ENCODE peak calls at places on chromosome 10, in six cellular contexts. R is GM12865, K is left ventricle myocardium inferior, W is upper lobe of right lung, G is prostate gland, P is retinal pigment epithelial cell. B is an unnamed sample.
A peak's percentile ranks its signal among the peaks of the same experiment; 100 is the strongest.

GRCh38 chr10:27724287-27724686 is 21.3 kb downstream of the MKX start:
- DNase-seq in W (no peak), P (no peak), G (no peak), K (no peak), R (no peak), B (no peak)

GRCh38 chr10:67079126-67079525 is 153.3 kb downstream of the LRRTM3 start:
- DNase-seq in R (no peak), W (no peak), P (no peak), K (peak; percentile 19), G (no peak), B (no peak)

GRCh38 chr10:110376021-110376773 is 71.5 kb upstream of the SMNDC1 start:
- DNase-seq in G (no peak), K (peak; percentile 40), W (peak; percentile 72), R (no peak), P (no peak), B (no peak)

GRCh38 chr10:88881922-88882645 is 2.0 kb downstream of the STAMBPL1 start:
- DNase-seq in W (no peak), P (no peak), R (no peak), K (no peak), G (no peak), B (no peak)

GRCh38 chr10:76336213-76336963 is 905.0 kb downstream of the LRMDA start:
- DNase-seq in R (no peak), G (no peak), W (no peak), K (no peak), P (no peak), B (no peak)

GRCh38 chr10:33008499-33009243 is 50.6 kb upstream of the ITGB1 start:
- DNase-seq in K (no peak), R (peak; percentile 79), W (no peak), P (peak; percentile 30), G (peak; percentile 74), B (peak; percentile 57)

GRCh38 chr10:60382946-60383681 is 6.6 kb downstream of the ANK3 start:
- DNase-seq in R (no peak), G (no peak), P (no peak), K (no peak), W (no peak), B (no peak)

GRCh38 chr10:99329238-99329890 is at the start of gene CNNM1:
- DNase-seq in G (peak; percentile 40), W (peak; percentile 68), K (no peak), R (no peak), P (no peak), B (no peak)

GRCh38 chr10:133347636-133348517 is 704 bp downstream of the PRAP1 start:
- DNase-seq in K (no peak), W (no peak), G (no peak), P (no peak), R (no peak), B (no peak)

GRCh38 chr10:112446055-112446854 is 459 bp downstream of the ZDHHC6 start:
- DNase-seq in W (no peak), P (no peak), R (peak; percentile 15), K (no peak), G (no peak), B (no peak)

GRCh38 chr10:73287441-73287840 is 35.0 kb upstream of the MRPS16 start:
- DNase-seq in P (no peak), W (no peak), K (no peak), G (no peak), R (no peak), B (no peak)

GRCh38 chr10:103544657-103545310 is 51.3 kb downstream of the NEURL1 start:
- DNase-seq in R (no peak), W (peak; percentile 31), K (no peak), G (no peak), P (no peak), B (no peak)

GRCh38 chr10:90204956-90205695 is 503.7 kb downstream of the KIF20B start:
- DNase-seq in G (no peak), P (no peak), K (no peak), R (no peak), W (no peak), B (peak; percentile 6)

GRCh38 chr10:34539533-34540315 is 275.4 kb downstream of the PARD3 start:
- DNase-seq in G (no peak), R (peak; percentile 69), W (no peak), P (no peak), K (no peak), B (no peak)

GRCh38 chr10:35486297-35486991 is 118.7 kb upstream of the GJD4 start:
- DNase-seq in K (no peak), W (no peak), R (no peak), G (no peak), P (no peak), B (no peak)

GRCh38 chr10:103171278-103171677 is 21.8 kb downstream of the NT5C2 start:
- DNase-seq in G (no peak), K (no peak), P (no peak), W (no peak), R (no peak), B (no peak)

GRCh38 chr10:25547391-25547790 is 372.6 kb downstream of the GPR158 start:
- DNase-seq in G (no peak), P (peak; percentile 69), W (no peak), K (no peak), R (no peak), B (no peak)

GRCh38 chr10:29608476-29609301 is 26.1 kb downstream of the SVIL start:
- DNase-seq in G (no peak), W (no peak), P (no peak), R (no peak), K (no peak), B (no peak)

DNA sequence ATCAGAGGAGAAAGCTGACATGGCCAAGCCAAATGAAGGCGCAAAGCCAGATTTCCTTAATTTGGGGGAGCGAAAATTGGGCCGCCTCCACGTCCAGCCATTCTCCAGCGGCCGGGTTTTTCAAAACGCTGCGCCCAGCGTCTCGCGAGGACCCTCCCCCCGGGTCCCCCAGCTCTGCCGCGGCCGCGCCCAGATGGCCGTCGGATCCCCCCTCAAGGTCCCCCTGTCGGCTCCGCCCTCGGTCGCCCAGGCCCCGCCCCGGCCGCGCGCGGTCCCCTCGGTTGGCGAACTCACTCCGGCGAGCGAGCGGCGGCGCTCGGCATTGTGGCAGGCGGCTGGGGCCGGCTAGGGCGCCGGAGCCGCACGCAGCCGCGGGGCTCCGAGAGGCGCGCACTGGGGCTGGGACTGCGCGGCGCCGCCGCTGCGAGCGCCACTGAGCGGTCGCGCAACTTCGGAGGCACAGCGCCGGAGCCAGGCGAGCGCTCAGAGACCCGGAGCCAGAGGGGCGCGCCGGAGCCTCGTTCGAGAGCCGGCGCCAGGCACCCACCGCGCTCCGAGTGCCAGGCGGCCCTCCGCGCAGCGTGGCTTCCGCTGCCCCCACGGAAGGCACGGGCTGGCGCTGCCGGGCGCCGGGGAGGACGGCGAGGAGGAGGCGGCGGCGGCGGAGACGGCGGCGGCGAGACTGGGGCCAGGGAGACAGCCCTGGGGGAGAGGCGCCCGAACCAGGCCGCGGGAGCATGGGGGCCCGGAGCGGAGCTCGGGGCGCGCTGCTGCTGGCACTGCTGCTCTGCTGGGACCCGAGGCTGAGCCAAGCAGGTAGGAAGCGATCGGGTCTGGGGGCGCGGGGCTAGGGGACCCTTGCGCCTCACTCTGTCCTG is at the start of gene UNC5B:
- DNase-seq in G (peak; percentile 88), R (peak; percentile 42), P (no peak), K (peak; percentile 93), W (peak; percentile 96), B (peak; percentile 33)
- TF ChIP-seq CTCF in G (no peak), R (no peak), P (peak; percentile 31), K (peak; percentile 65), W (peak; percentile 26), B (peak; percentile 53)

GRCh38 chr10:8049151-8049873 is 5.2 kb upstream of the GATA3 start:
- DNase-seq in G (no peak), P (no peak), K (no peak), R (no peak), W (no peak), B (no peak)
- H3K4me3 ChIP-seq in G (peak overlapping the region; percentile 36), P (no peak overlapping the region), K (peak overlapping the region; percentile 67), R (no peak overlapping the region), W (peak overlapping the region; percentile 45), B (no peak overlapping the region)

GRCh38 chr10:120221873-120222485 is 235.0 kb upstream of the PLPP4 start:
- DNase-seq in P (no peak), W (no peak), G (peak; percentile 50), R (peak; percentile 61), K (no peak), B (peak; percentile 77)
- TF ChIP-seq CTCF in P (peak; percentile 78), W (peak; percentile 45), G (peak; percentile 62), R (peak; percentile 73), K (no peak), B (peak; percentile 90)

DNA sequence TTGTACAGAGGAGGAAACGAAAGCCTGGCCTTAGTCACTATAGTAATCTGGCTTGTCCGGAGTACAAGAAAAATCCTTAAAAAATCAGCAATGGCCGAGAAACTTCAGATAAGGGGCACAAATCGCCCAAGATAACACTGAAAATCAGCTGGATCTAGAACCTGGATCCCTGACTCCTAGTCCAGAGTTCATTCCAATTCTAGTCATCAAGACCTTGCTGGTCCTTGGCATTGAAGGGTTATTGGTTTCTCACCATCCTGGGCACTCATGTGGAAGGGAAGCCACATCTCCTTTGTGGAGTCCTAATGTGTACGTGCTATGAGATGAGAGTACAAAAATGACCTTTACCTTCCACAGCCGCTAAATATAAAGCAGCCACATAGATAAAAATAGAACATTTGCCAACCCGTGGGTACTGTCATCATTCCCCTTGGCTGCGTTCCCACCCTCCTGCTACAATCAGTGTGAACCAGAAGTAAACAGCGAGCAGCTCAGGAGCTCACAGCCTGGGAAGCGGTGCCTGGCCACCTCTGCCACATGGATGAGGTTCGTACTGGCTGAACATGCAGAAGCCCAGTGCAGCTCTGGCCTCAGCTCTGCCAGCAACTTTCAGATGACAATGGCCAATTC is 116.0 kb upstream of the PDLIM1 start:
- DNase-seq in R (no peak), W (peak; percentile 68), K (peak; percentile 82), P (no peak), G (peak; percentile 42), B (peak; percentile 60)
- H3K4me3 ChIP-seq in R (no peak overlapping the region), W (no peak overlapping the region), K (peak overlapping the region; percentile 8), P (no peak overlapping the region), G (no peak overlapping the region), B (no peak overlapping the region)

GRCh38 chr10:128245026-128245425 is 118.8 kb upstream of the MKI67 start:
- DNase-seq in P (no peak), R (no peak), K (no peak), W (no peak), G (no peak), B (no peak)

GRCh38 chr10:128242641-128243040 is 116.4 kb upstream of the MKI67 start:
- DNase-seq in R (no peak), G (no peak), W (no peak), P (no peak), K (no peak), B (no peak)

GRCh38 chr10:128247576-128247975 is 121.4 kb upstream of the MKI67 start:
- DNase-seq in R (no peak), W (no peak), K (no peak), P (no peak), G (no peak), B (no peak)
- TF ChIP-seq CTCF in R (no peak), W (no peak), K (no peak), P (no peak), G (no peak), B (no peak)

GRCh38 chr10:86391236-86391840 is 24.7 kb upstream of the GRID1 start:
- DNase-seq in G (no peak), W (no peak), P (no peak), K (no peak), R (no peak), B (no peak)
- H3K4me3 ChIP-seq in G (no peak overlapping the region), W (no peak overlapping the region), P (no peak overlapping the region), K (no peak overlapping the region), R (peak overlapping the region; percentile 63), B (no peak overlapping the region)

GRCh38 chr10:131311661-131312260 is at the start of gene TCERG1L:
- DNase-seq in P (no peak), K (no peak), R (no peak), G (no peak), W (no peak), B (no peak)
- TF ChIP-seq CTCF in P (no peak), K (no peak), R (no peak), G (no peak), W (no peak), B (peak; percentile 30)

B was measured in LNCaP clone FGC.